ENCODE peak calls at places on chromosomes 11 and 22, in eight cellular contexts. O, E, U, R, P, Q, Y and T are unnamed samples. For H3K36me3, the result is how much of the 10 kb centered on the place peaks cover.

GRCh38 chr22:45932066-45932465 is 44.9 kb downstream of the WNT7B start:
- DNase-seq in P (no peak), Y (no peak), Q (no peak), R (no peak), O (no peak), E (no peak), U (no peak), T (no peak)

GRCh38 chr11:47616726-47617416 is 22.7 kb upstream of the C1QTNF4 start:
- DNase-seq in P (peak), E (no peak), O (no peak), Y (no peak), R (peak), U (peak), Q (peak), T (no peak)

GRCh38 chr11:57224537-57224936 is 12.5 kb downstream of the APLNR start:
- DNase-seq in Y (no peak), E (no peak), U (no peak), O (no peak), R (peak), P (no peak), Q (no peak), T (no peak)

GRCh38 chr11:121582296-121582695 is 129.5 kb upstream of the SORL1-AS1 start:
- DNase-seq in R (no peak), Y (no peak), O (no peak), U (no peak), P (no peak), Q (no peak), E (no peak), T (no peak)

GRCh38 chr11:3626250-3626960 is 15.4 kb downstream of the ART5 start:
- DNase-seq in P (no peak), E (no peak), U (peak), Q (peak), O (no peak), Y (no peak), R (no peak), T (no peak)

GRCh38 chr11:2799881-2800654 is 85.5 kb downstream of the CDKN1C start:
- DNase-seq in Y (no peak), O (no peak), U (peak), E (no peak), Q (peak), R (no peak), P (no peak), T (no peak)

GRCh38 chr11:469684-470667 is 19.9 kb downstream of the PTDSS2 start:
- DNase-seq in O (peak), R (peak), U (peak), Y (no peak), E (no peak), Q (peak), P (no peak), T (no peak)

GRCh38 chr11:86408845-86409244 is 34.2 kb downstream of the CCDC81 start:
- DNase-seq in P (no peak), E (no peak), Q (no peak), U (no peak), O (no peak), Y (no peak), R (no peak), T (no peak)

GRCh38 chr11:128830836-128831780 is 36.0 kb downstream of the KCNJ1 start:
- DNase-seq in Y (peak), R (peak), Q (peak), U (peak), P (peak), E (no peak), O (peak), T (no peak)

GRCh38 chr11:30459821-30460220 is 126.3 kb downstream of the MPPED2 start:
- DNase-seq in E (no peak), U (no peak), P (no peak), Y (no peak), O (no peak), R (no peak), Q (no peak), T (no peak)

GRCh38 chr22:38761202-38762162 is 5.7 kb upstream of the SUN2 start:
- DNase-seq in P (no peak), Q (no peak), Y (no peak), E (no peak), O (no peak), U (no peak), R (no peak), T (no peak)
- H3K4me3 ChIP-seq in P (no peak), Q (no peak), Y (no peak), E (no peak), O (no peak), U (no peak), R (no peak), T (no peak)

GRCh38 chr11:66220566-66220935 is 47.9 kb upstream of the RAB1B start:
- DNase-seq in E (no peak), O (no peak), R (no peak), U (peak), P (no peak), Y (no peak), Q (no peak), T (no peak)
- H3K36me3 ChIP-seq in E (under half), O (under half), R (half or more), U (under half), P (under half), Y (half or more), Q (under half), T (under half)

GRCh38 chr11:61599968-61600710 is 19.3 kb upstream of the SYT7 start:
- DNase-seq in E (no peak), Q (no peak), P (no peak), O (no peak), U (no peak), Y (no peak), R (no peak), T (no peak)
- H3K4me3 ChIP-seq in E (peak), Q (no peak), P (no peak), O (no peak), U (no peak), Y (no peak), R (no peak), T (no peak)

GRCh38 chr11:120095516-120095915 is 42.4 kb downstream of the TRIM29 start:
- DNase-seq in Q (no peak), U (no peak), Y (no peak), P (no peak), O (no peak), E (no peak), R (no peak), T (no peak)
- H3K36me3 ChIP-seq in Q (under half), U (under half), Y (under half), P (under half), O (under half), E (under half), R (under half), T (under half)

GRCh38 chr11:109586789-109587188 is 164.8 kb downstream of the C11orf87 start:
- DNase-seq in Q (no peak), U (no peak), R (no peak), Y (no peak), O (no peak), E (no peak), P (no peak), T (no peak)

GRCh38 chr11:109590782-109591181 is 168.8 kb downstream of the C11orf87 start:
- DNase-seq in E (no peak), Q (no peak), P (no peak), Y (no peak), U (no peak), R (no peak), O (no peak), T (no peak)
- H3K4me3 ChIP-seq in E (no peak), Q (no peak), P (no peak), Y (no peak), U (no peak), R (no peak), O (no peak), T (no peak)